ENCODE peak calls at places on chromosomes 5 and 9, in six cellular contexts. D is Calu3, X is H9, J is transverse colon, T is uterus, A is activated B cell treated with CpG ODN at 0.5 μM for 24 hours. P is an unnamed sample.

GRCh38 chr5:73815631-73816030 is 189.6 kb downstream of the ARHGEF28 start:
- DNase-seq in T (no peak), A (no peak), X (no peak), D (no peak), J (no peak), P (no peak)

GRCh38 chr9:131735238-131736181 is 4.4 kb downstream of the RAPGEF1 start:
- DNase-seq in X (no peak), T (no peak), D (peak), J (peak), A (no peak), P (no peak)

GRCh38 chr5:1815071-1815786 is 14.0 kb downstream of the NDUFS6 start:
- DNase-seq in D (no peak), J (no peak), T (no peak), X (no peak), A (no peak), P (no peak)

GRCh38 chr9:84827248-84827786 is 157.8 kb downstream of the NTRK2 start:
- DNase-seq in J (no peak), D (no peak), T (no peak), X (no peak), A (no peak), P (no peak)

GRCh38 chr9:133788819-133789733 is 50.9 kb upstream of the SARDH start:
- DNase-seq in T (no peak), X (no peak), A (no peak), J (peak), D (no peak), P (no peak)

GRCh38 chr5:118095100-118095499 is 893.2 kb downstream of the DTWD2 start:
- DNase-seq in J (no peak), T (no peak), A (no peak), D (no peak), X (no peak), P (no peak)

GRCh38 chr5:11903121-11903613 is 1.1 kb downstream of the CTNND2 start:
- DNase-seq in D (no peak), X (peak), T (no peak), A (no peak), J (no peak), P (no peak)

GRCh38 chr5:135497971-135498661 is 37.6 kb downstream of the NEUROG1 start:
- DNase-seq in A (no peak), J (no peak), D (no peak), T (no peak), X (no peak), P (no peak)

GRCh38 chr9:24897826-24898225 is 352.1 kb upstream of the IZUMO3 start:
- DNase-seq in T (no peak), J (no peak), A (no peak), D (no peak), X (no peak), P (no peak)

GRCh38 chr5:170491479-170491878 is 12.3 kb upstream of the KCNIP1 start:
- DNase-seq in D (peak), J (no peak), A (no peak), T (no peak), X (no peak), P (no peak)

GRCh38 chr9:14692536-14692917 is 705 bp downstream of the ZDHHC21 start:
- DNase-seq in X (no peak), D (no peak), A (no peak), J (no peak), T (no peak), P (no peak)

GRCh38 chr9:133955821-133956411 is 36.2 kb downstream of the VAV2 start:
- DNase-seq in J (peak), A (no peak), X (peak), T (no peak), D (no peak), P (no peak)

GRCh38 chr9:115891929-115892328 is 261.7 kb upstream of the PAPPA start:
- DNase-seq in D (no peak), A (no peak), X (no peak), T (no peak), J (no peak), P (no peak)

GRCh38 chr9:24257726-24258125 is 288.0 kb downstream of the IZUMO3 start:
- DNase-seq in T (no peak), X (no peak), J (no peak), D (no peak), A (no peak), P (no peak)

GRCh38 chr5:1464511-1464910 is 19.3 kb upstream of the SLC6A3 start:
- DNase-seq in X (no peak), A (no peak), T (no peak), J (no peak), D (no peak), P (no peak)

GRCh38 chr5:169044982-169045381 is 256.0 kb downstream of the SLIT3 start:
- DNase-seq in J (no peak), A (no peak), X (no peak), D (no peak), T (no peak), P (no peak)

GRCh38 chr5:21152611-21153010 is 1164.6 kb upstream of the CDH18 start:
- DNase-seq in D (peak), A (no peak), T (no peak), X (no peak), J (no peak), P (no peak)

GRCh38 chr5:177369913-177370487 is 12.3 kb downstream of the RGS14 start:
- DNase-seq in J (no peak), X (no peak), D (no peak), A (no peak), T (no peak), P (no peak)
- TF ChIP-seq CTCF in J (no peak), X (no peak), D (no peak), A (no peak), T (no peak), P (no peak)

GRCh38 chr5:77437194-77437593 is 54.9 kb downstream of the WDR41 start:
- DNase-seq in J (no peak), X (no peak), A (no peak), T (no peak), D (no peak), P (no peak)
- TF ChIP-seq CTCF in J (peak), X (peak), A (no peak), T (peak), D (no peak), P (no peak)

GRCh38 chr5:109409844-109410388 is at the start of gene PJA2:
- DNase-seq in A (peak), T (peak), D (peak), J (peak), X (peak), P (peak)
- TF ChIP-seq CTCF in A (no peak), T (peak), D (peak), J (peak), X (peak), P (peak)

GRCh38 chr5:175718401-175719108 is 60.7 kb downstream of the HRH2 start:
- DNase-seq in T (no peak), D (peak), J (peak), A (no peak), X (no peak), P (no peak)

GRCh38 chr5:175717837-175718236 is 60.0 kb downstream of the HRH2 start:
- DNase-seq in J (no peak), D (no peak), T (no peak), X (no peak), A (no peak), P (no peak)

GRCh38 chr5:175714686-175715085 is 56.8 kb downstream of the HRH2 start:
- DNase-seq in X (no peak), T (no peak), J (peak), D (no peak), A (no peak), P (peak)

GRCh38 chr5:175713930-175714329 is 56.1 kb downstream of the HRH2 start:
- DNase-seq in T (no peak), X (no peak), A (no peak), D (no peak), J (no peak), P (peak)

GRCh38 chr5:175715627-175716522 is 58.0 kb downstream of the HRH2 start:
- DNase-seq in A (no peak), J (no peak), T (no peak), D (no peak), X (no peak), P (peak)
- TF ChIP-seq CTCF in A (no peak), J (no peak), T (no peak), D (no peak), X (no peak), P (no peak)

GRCh38 chr5:142059304-142059940 is 46.6 kb upstream of the GNPDA1 start:
- DNase-seq in J (no peak), X (peak), T (no peak), A (no peak), D (no peak), P (no peak)
- TF ChIP-seq CTCF in J (no peak), X (peak), T (no peak), A (no peak), D (no peak), P (no peak)

DNA sequence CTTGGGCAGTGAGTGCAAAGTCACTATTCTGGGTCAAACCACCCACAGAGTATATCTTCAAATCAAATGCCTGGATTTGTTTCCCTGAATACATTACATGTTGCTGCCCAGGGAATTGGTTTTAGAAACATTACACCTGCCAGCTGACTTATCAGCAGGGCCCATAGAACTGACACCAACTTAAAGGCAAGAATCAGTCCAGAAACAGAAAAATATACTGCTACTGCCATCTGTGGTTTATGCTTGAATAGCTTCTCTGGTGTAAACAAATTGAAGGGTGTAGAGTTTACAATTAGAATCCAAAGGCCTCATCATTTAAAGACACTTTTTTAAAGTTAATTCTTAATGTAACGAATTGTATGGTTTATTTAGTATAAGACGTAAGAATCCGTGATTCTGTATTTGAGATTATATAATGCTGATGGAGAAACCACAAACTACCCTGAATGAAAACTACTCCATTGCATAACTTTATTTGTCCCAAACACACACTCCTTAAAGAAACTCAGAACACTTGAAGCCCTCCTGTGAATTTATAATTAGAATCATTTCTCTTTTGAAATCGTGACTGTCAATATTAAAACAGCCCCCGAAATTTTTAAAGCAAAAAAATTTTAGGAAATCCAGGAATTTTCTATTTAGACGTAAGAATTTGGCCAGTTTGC is 6.2 kb downstream of the NR6A1 start:
- DNase-seq in D (no peak), X (no peak), A (no peak), J (no peak), T (no peak), P (no peak)
- TF ChIP-seq CTCF in D (no peak), X (peak), A (no peak), J (peak), T (no peak), P (peak)

DNA sequence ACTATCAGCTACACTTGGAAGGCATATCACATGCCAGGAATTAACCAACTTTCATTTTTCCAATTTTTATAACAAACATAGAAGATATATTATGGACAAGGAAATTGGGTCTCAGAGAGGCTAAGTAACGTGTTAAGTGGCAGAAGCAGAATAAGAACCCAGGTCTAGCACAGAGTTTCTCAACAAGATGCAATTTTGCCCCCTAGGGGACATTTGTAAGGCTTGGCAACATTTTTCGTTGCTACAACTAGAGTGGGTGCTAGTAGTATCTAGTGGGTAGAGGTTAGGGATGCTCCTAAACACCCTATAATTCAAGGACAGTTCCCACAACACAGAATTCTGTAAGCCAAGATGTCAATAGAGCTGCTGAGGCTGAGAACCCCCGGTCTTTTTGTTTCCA is 180.6 kb downstream of the SNCAIP start:
- DNase-seq in J (no peak), D (peak), X (no peak), A (no peak), T (no peak), P (no peak)
- TF ChIP-seq CTCF in J (peak), D (peak), X (peak), A (no peak), T (no peak), P (no peak)

P was measured in CD14-positive monocyte.